ENCODE peak calls at places on chromosomes 13 and 19, in six cellular contexts. One of them, this sample, is unnamed.

GRCh38 chr19:8610041-8610927 is at the start of gene ADAMTS10:
- DNase-seq in H54: no peak
- DNase-seq in nucleus accumbens: no peak
- DNase-seq in left lung: peak
- DNase-seq in AG10803: peak
- DNase-seq in NCI-H2081: no peak
- DNase-seq in this sample: no peak

GRCh38 chr13:28338742-28339141 is 156.2 kb downstream of the FLT1 start:
- DNase-seq in H54: no peak
- DNase-seq in nucleus accumbens: no peak
- DNase-seq in NCI-H2081: no peak
- DNase-seq in left lung: no peak
- DNase-seq in AG10803: no peak
- DNase-seq in this sample: no peak

GRCh38 chr13:111247552-111247951 is 72.9 kb upstream of the TEX29 start:
- DNase-seq in NCI-H2081: peak
- DNase-seq in AG10803: peak
- DNase-seq in H54: no peak
- DNase-seq in nucleus accumbens: no peak
- DNase-seq in left lung: no peak
- DNase-seq in this sample: no peak

GRCh38 chr19:46719629-46720515 is 3.0 kb upstream of the PRKD2 start:
- DNase-seq in NCI-H2081: no peak
- DNase-seq in nucleus accumbens: no peak
- DNase-seq in left lung: peak
- DNase-seq in H54: no peak
- DNase-seq in AG10803: no peak
- DNase-seq in this sample: no peak

GRCh38 chr19:45154064-45154827 is 6.5 kb downstream of the NKPD1 start:
- DNase-seq in H54: peak
- DNase-seq in nucleus accumbens: no peak
- DNase-seq in AG10803: peak
- DNase-seq in NCI-H2081: no peak
- DNase-seq in left lung: no peak
- DNase-seq in this sample: no peak

GRCh38 chr19:35644987-35645679 is 3.0 kb upstream of the COX6B1 start:
- DNase-seq in H54: no peak
- DNase-seq in NCI-H2081: peak
- DNase-seq in left lung: peak
- DNase-seq in AG10803: peak
- DNase-seq in nucleus accumbens: peak
- DNase-seq in this sample: peak

GRCh38 chr19:10001899-10002298 is 8.4 kb downstream of the COL5A3 start:
- DNase-seq in nucleus accumbens: no peak
- DNase-seq in H54: no peak
- DNase-seq in left lung: no peak
- DNase-seq in AG10803: peak
- DNase-seq in NCI-H2081: no peak
- DNase-seq in this sample: no peak

GRCh38 chr19:55146648-55147218 is 2.3 kb downstream of the TNNT1 start:
- DNase-seq in nucleus accumbens: no peak
- DNase-seq in AG10803: no peak
- DNase-seq in NCI-H2081: peak
- DNase-seq in left lung: no peak
- DNase-seq in H54: peak
- DNase-seq in this sample: no peak

GRCh38 chr13:47508518-47509228 is 492.4 kb downstream of the SUCLA2 start:
- DNase-seq in left lung: no peak
- DNase-seq in NCI-H2081: no peak
- DNase-seq in AG10803: no peak
- DNase-seq in H54: no peak
- DNase-seq in nucleus accumbens: no peak
- DNase-seq in this sample: no peak

GRCh38 chr19:35671818-35672217 is 5.5 kb downstream of the UPK1A start:
- DNase-seq in nucleus accumbens: no peak
- DNase-seq in AG10803: no peak
- DNase-seq in NCI-H2081: no peak
- DNase-seq in H54: no peak
- DNase-seq in left lung: no peak
- DNase-seq in this sample: no peak

GRCh38 chr13:88464851-88465250 is 793.7 kb downstream of the SLITRK5 start:
- DNase-seq in nucleus accumbens: no peak
- DNase-seq in NCI-H2081: no peak
- DNase-seq in H54: no peak
- DNase-seq in AG10803: no peak
- DNase-seq in left lung: no peak
- DNase-seq in this sample: no peak

GRCh38 chr19:5953680-5954213 is 24.2 kb downstream of the RANBP3 start:
- DNase-seq in left lung: no peak
- DNase-seq in H54: no peak
- DNase-seq in NCI-H2081: no peak
- DNase-seq in AG10803: peak
- DNase-seq in nucleus accumbens: no peak
- DNase-seq in this sample: no peak

GRCh38 chr19:2253106-2254051 is 2.8 kb downstream of the JSRP1 start:
- DNase-seq in left lung: no peak
- DNase-seq in nucleus accumbens: no peak
- DNase-seq in NCI-H2081: no peak
- DNase-seq in H54: no peak
- DNase-seq in AG10803: no peak
- DNase-seq in this sample: no peak

GRCh38 chr13:36447501-36447900 is 15.2 kb downstream of the CCNA1 start:
- DNase-seq in nucleus accumbens: no peak
- DNase-seq in H54: no peak
- DNase-seq in AG10803: peak
- DNase-seq in left lung: no peak
- DNase-seq in NCI-H2081: no peak
- DNase-seq in this sample: no peak

GRCh38 chr19:29858000-29858596 is 46.3 kb downstream of the CCNE1 start:
- DNase-seq in left lung: no peak
- DNase-seq in AG10803: no peak
- DNase-seq in H54: no peak
- DNase-seq in nucleus accumbens: no peak
- DNase-seq in NCI-H2081: no peak
- DNase-seq in this sample: no peak

GRCh38 chr19:29268103-29268502 is 55.2 kb upstream of the UQCRFS1 start:
- DNase-seq in left lung: no peak
- DNase-seq in NCI-H2081: no peak
- DNase-seq in AG10803: no peak
- DNase-seq in H54: no peak
- DNase-seq in nucleus accumbens: no peak
- DNase-seq in this sample: no peak

GRCh38 chr13:91567485-91568207 is 169.2 kb downstream of the GPC5 start:
- DNase-seq in left lung: no peak
- DNase-seq in NCI-H2081: no peak
- DNase-seq in nucleus accumbens: no peak
- DNase-seq in H54: no peak
- DNase-seq in AG10803: no peak
- DNase-seq in this sample: no peak

GRCh38 chr13:45907501-45907900 is 55.9 kb upstream of the SIAH3 start:
- DNase-seq in H54: no peak
- DNase-seq in left lung: no peak
- DNase-seq in AG10803: no peak
- DNase-seq in nucleus accumbens: no peak
- DNase-seq in NCI-H2081: no peak
- DNase-seq in this sample: no peak

GRCh38 chr13:74870865-74871264 is 611.1 kb downstream of the TBC1D4 start:
- DNase-seq in H54: no peak
- DNase-seq in nucleus accumbens: no peak
- DNase-seq in left lung: no peak
- DNase-seq in AG10803: no peak
- DNase-seq in NCI-H2081: no peak
- DNase-seq in this sample: no peak

GRCh38 chr13:29905845-29906244 is 55.4 kb upstream of the UBL3 start:
- DNase-seq in H54: no peak
- DNase-seq in AG10803: peak
- DNase-seq in NCI-H2081: no peak
- DNase-seq in nucleus accumbens: no peak
- DNase-seq in left lung: no peak
- DNase-seq in this sample: peak

This sample was measured in midbrain.